ENCODE peak calls at places on chromosome 1, in five cellular contexts. One of them, this sample, is unnamed.

GRCh38 chr1:152067150-152067549 is 21.7 kb downstream of the TCHHL1 start:
- DNase-seq in MCF 10A: no peak
- DNase-seq in T47D: no peak
- DNase-seq in RPMI7951: no peak
- DNase-seq in amniotic stem cell: no peak
- DNase-seq in this sample: no peak

GRCh38 chr1:54619749-54620148 is 3.6 kb downstream of the FAM151A start:
- DNase-seq in MCF 10A: no peak
- DNase-seq in T47D: no peak
- DNase-seq in RPMI7951: no peak
- DNase-seq in amniotic stem cell: no peak
- DNase-seq in this sample: no peak

GRCh38 chr1:42971848-42972291 is 13.2 kb upstream of the SLC2A1 start:
- DNase-seq in MCF 10A: peak; percentile 22
- DNase-seq in T47D: no peak
- DNase-seq in RPMI7951: peak; percentile 95
- DNase-seq in amniotic stem cell: peak; percentile 74
- DNase-seq in this sample: no peak

GRCh38 chr1:170935231-170935630 is at the start of gene MROH9:
- DNase-seq in MCF 10A: no peak
- DNase-seq in T47D: no peak
- DNase-seq in RPMI7951: no peak
- DNase-seq in amniotic stem cell: no peak
- DNase-seq in this sample: no peak

GRCh38 chr1:61141288-61142044 is 59.1 kb downstream of the NFIA start:
- DNase-seq in MCF 10A: peak; percentile 96
- DNase-seq in T47D: no peak
- DNase-seq in RPMI7951: no peak
- DNase-seq in amniotic stem cell: no peak
- DNase-seq in this sample: peak; percentile 68

GRCh38 chr1:185062710-185063370 is 17.5 kb downstream of the RNF2 start:
- DNase-seq in MCF 10A: no peak
- DNase-seq in T47D: no peak
- DNase-seq in RPMI7951: no peak
- DNase-seq in amniotic stem cell: no peak
- DNase-seq in this sample: no peak

GRCh38 chr1:28280501-28280900 is 21.2 kb downstream of the SESN2 start:
- DNase-seq in MCF 10A: no peak
- DNase-seq in T47D: no peak
- DNase-seq in RPMI7951: no peak
- DNase-seq in amniotic stem cell: no peak
- DNase-seq in this sample: no peak

GRCh38 chr1:91725961-91726704 is 159.8 kb downstream of the TGFBR3 start:
- DNase-seq in MCF 10A: peak; percentile 68
- DNase-seq in T47D: no peak
- DNase-seq in RPMI7951: peak; percentile 32
- DNase-seq in amniotic stem cell: peak; percentile 65
- DNase-seq in this sample: no peak

GRCh38 chr1:230284891-230285290 is 141.2 kb downstream of the PGBD5 start:
- DNase-seq in MCF 10A: no peak
- DNase-seq in T47D: no peak
- DNase-seq in RPMI7951: no peak
- DNase-seq in amniotic stem cell: no peak
- DNase-seq in this sample: no peak

GRCh38 chr1:41365772-41366427 is 4.7 kb downstream of the FOXO6 start:
- DNase-seq in MCF 10A: no peak
- DNase-seq in T47D: no peak
- DNase-seq in RPMI7951: no peak
- DNase-seq in amniotic stem cell: no peak
- DNase-seq in this sample: no peak

GRCh38 chr1:67700692-67701410 is 15.8 kb downstream of the GADD45A start:
- DNase-seq in MCF 10A: peak; percentile 50
- DNase-seq in T47D: no peak
- DNase-seq in RPMI7951: peak; percentile 96
- DNase-seq in amniotic stem cell: no peak
- DNase-seq in this sample: peak; percentile 78

GRCh38 chr1:206770531-206771352 is at the start of gene IL19:
- DNase-seq in MCF 10A: peak; percentile 28
- DNase-seq in T47D: no peak
- DNase-seq in RPMI7951: peak; percentile 19
- DNase-seq in amniotic stem cell: no peak
- DNase-seq in this sample: peak; percentile 38

GRCh38 chr1:204520834-204521709 is 4.9 kb downstream of the MDM4 start:
- DNase-seq in MCF 10A: peak; percentile 77
- DNase-seq in T47D: no peak
- DNase-seq in RPMI7951: peak; percentile 72
- DNase-seq in amniotic stem cell: no peak
- DNase-seq in this sample: no peak

GRCh38 chr1:109275706-109276345 is 7.1 kb downstream of the PSRC1 start:
- DNase-seq in MCF 10A: no peak
- DNase-seq in T47D: no peak
- DNase-seq in RPMI7951: peak; percentile 88
- DNase-seq in amniotic stem cell: no peak
- DNase-seq in this sample: peak; percentile 60

GRCh38 chr1:4317207-4317606 is 337.2 kb upstream of the AJAP1 start:
- DNase-seq in MCF 10A: no peak
- DNase-seq in T47D: no peak
- DNase-seq in RPMI7951: no peak
- DNase-seq in amniotic stem cell: no peak
- DNase-seq in this sample: no peak

GRCh38 chr1:186499571-186499970 is 38.7 kb upstream of the PDC start:
- DNase-seq in MCF 10A: no peak
- DNase-seq in T47D: no peak
- DNase-seq in RPMI7951: no peak
- DNase-seq in amniotic stem cell: no peak
- DNase-seq in this sample: no peak

GRCh38 chr1:236421022-236421421 is 26.9 kb downstream of the EDARADD start:
- DNase-seq in MCF 10A: peak; percentile 84
- DNase-seq in T47D: no peak
- DNase-seq in RPMI7951: peak; percentile 41
- DNase-seq in amniotic stem cell: no peak
- DNase-seq in this sample: peak; percentile 37

GRCh38 chr1:18999287-18999852 is 42.9 kb upstream of the IFFO2 start:
- DNase-seq in MCF 10A: no peak
- DNase-seq in T47D: peak; percentile 21
- DNase-seq in RPMI7951: peak; percentile 36
- DNase-seq in amniotic stem cell: no peak
- DNase-seq in this sample: peak; percentile 27

GRCh38 chr1:24417681-24418080 is 2.1 kb downstream of the NIPAL3 start:
- DNase-seq in MCF 10A: peak; percentile 18
- DNase-seq in T47D: no peak
- DNase-seq in RPMI7951: peak; percentile 14
- DNase-seq in amniotic stem cell: no peak
- DNase-seq in this sample: peak; percentile 73

GRCh38 chr1:94702440-94702810 is 117.7 kb upstream of the SLC44A3 start:
- DNase-seq in MCF 10A: no peak
- DNase-seq in T47D: no peak
- DNase-seq in RPMI7951: peak; percentile 66
- DNase-seq in amniotic stem cell: no peak
- DNase-seq in this sample: no peak

GRCh38 chr1:108747898-108748297 is 1.4 kb downstream of the STXBP3 start:
- DNase-seq in MCF 10A: no peak
- DNase-seq in T47D: no peak
- DNase-seq in RPMI7951: no peak
- DNase-seq in amniotic stem cell: no peak
- DNase-seq in this sample: no peak

GRCh38 chr1:186183970-186184628 is 191.0 kb downstream of the TPR start:
- DNase-seq in MCF 10A: peak; percentile 42
- DNase-seq in T47D: no peak
- DNase-seq in RPMI7951: peak; percentile 50
- DNase-seq in amniotic stem cell: no peak
- DNase-seq in this sample: no peak

GRCh38 chr1:6384962-6385672 is 8.4 kb downstream of the ACOT7 start:
- DNase-seq in MCF 10A: peak; percentile 35
- DNase-seq in T47D: no peak
- DNase-seq in RPMI7951: peak; percentile 67
- DNase-seq in amniotic stem cell: no peak
- DNase-seq in this sample: no peak

GRCh38 chr1:100217834-100218233 is 31.8 kb downstream of the DBT start:
- DNase-seq in MCF 10A: no peak
- DNase-seq in T47D: no peak
- DNase-seq in RPMI7951: no peak
- DNase-seq in amniotic stem cell: no peak
- DNase-seq in this sample: no peak

GRCh38 chr1:64675718-64676345 is 69.0 kb upstream of the RAVER2 start:
- DNase-seq in MCF 10A: peak; percentile 32
- DNase-seq in T47D: peak; percentile 4
- DNase-seq in RPMI7951: peak; percentile 13
- DNase-seq in amniotic stem cell: peak; percentile 11
- DNase-seq in this sample: peak; percentile 38

GRCh38 chr1:51877434-51878306 is 857 bp downstream of the NRDC start:
- DNase-seq in MCF 10A: peak; percentile 46
- DNase-seq in T47D: no peak
- DNase-seq in RPMI7951: peak; percentile 35
- DNase-seq in amniotic stem cell: peak; percentile 11
- DNase-seq in this sample: peak; percentile 17

GRCh38 chr1:91885331-91885715 is 628 bp downstream of the TGFBR3 start:
- DNase-seq in MCF 10A: no peak
- DNase-seq in T47D: no peak
- DNase-seq in RPMI7951: peak; percentile 59
- DNase-seq in amniotic stem cell: no peak
- DNase-seq in this sample: peak; percentile 9

GRCh38 chr1:198151688-198152087 is 5.1 kb upstream of the NEK7 start:
- DNase-seq in MCF 10A: no peak
- DNase-seq in T47D: no peak
- DNase-seq in RPMI7951: no peak
- DNase-seq in amniotic stem cell: no peak
- DNase-seq in this sample: no peak

GRCh38 chr1:150273310-150273709 is 720 bp downstream of the C1orf54 start:
- DNase-seq in MCF 10A: no peak
- DNase-seq in T47D: no peak
- DNase-seq in RPMI7951: no peak
- DNase-seq in amniotic stem cell: no peak
- DNase-seq in this sample: no peak

GRCh38 chr1:109980324-109981127 is 4.0 kb upstream of the AHCYL1 start:
- DNase-seq in MCF 10A: peak; percentile 75
- DNase-seq in T47D: peak; percentile 50
- DNase-seq in RPMI7951: no peak
- DNase-seq in amniotic stem cell: no peak
- DNase-seq in this sample: peak; percentile 69

GRCh38 chr1:16342331-16343062 is 9.8 kb downstream of the FBXO42 start:
- DNase-seq in MCF 10A: no peak
- DNase-seq in T47D: no peak
- DNase-seq in RPMI7951: no peak
- DNase-seq in amniotic stem cell: no peak
- DNase-seq in this sample: no peak

GRCh38 chr1:173868266-173869107 is at the start of gene ZBTB37:
- DNase-seq in MCF 10A: peak; percentile 95
- DNase-seq in T47D: peak; percentile 59
- DNase-seq in RPMI7951: no peak
- DNase-seq in amniotic stem cell: no peak
- DNase-seq in this sample: peak; percentile 78

GRCh38 chr1:94527447-94528031 is 14.0 kb downstream of the F3 start:
- DNase-seq in MCF 10A: peak; percentile 64
- DNase-seq in T47D: no peak
- DNase-seq in RPMI7951: peak; percentile 57
- DNase-seq in amniotic stem cell: no peak
- DNase-seq in this sample: peak; percentile 44

GRCh38 chr1:161365207-161365606 is 2.5 kb downstream of the CFAP126 start:
- DNase-seq in MCF 10A: no peak
- DNase-seq in T47D: no peak
- DNase-seq in RPMI7951: no peak
- DNase-seq in amniotic stem cell: no peak
- DNase-seq in this sample: no peak

GRCh38 chr1:91622586-91622985 is 121.9 kb downstream of the CDC7 start:
- DNase-seq in MCF 10A: no peak
- DNase-seq in T47D: no peak
- DNase-seq in RPMI7951: no peak
- DNase-seq in amniotic stem cell: no peak
- DNase-seq in this sample: no peak

GRCh38 chr1:202798260-202798659 is 10.0 kb downstream of the KDM5B start:
- DNase-seq in MCF 10A: no peak
- DNase-seq in T47D: no peak
- DNase-seq in RPMI7951: no peak
- DNase-seq in amniotic stem cell: no peak
- DNase-seq in this sample: no peak

GRCh38 chr1:161159915-161160248 is 582 bp downstream of the USP21 start:
- DNase-seq in MCF 10A: no peak
- DNase-seq in T47D: no peak
- DNase-seq in RPMI7951: no peak
- DNase-seq in amniotic stem cell: no peak
- DNase-seq in this sample: no peak

GRCh38 chr1:159171254-159171687 is at the start of gene CADM3:
- DNase-seq in MCF 10A: peak; percentile 66
- DNase-seq in T47D: no peak
- DNase-seq in RPMI7951: no peak
- DNase-seq in amniotic stem cell: no peak
- DNase-seq in this sample: no peak